ENCODE peak calls at places on chromosomes 1 and 21, in six cellular contexts. A, V, C, X, R and W are unnamed samples. For H3K36me3, the result is how much of the 10 kb centered on the place peaks cover.

GRCh38 chr1:201944639-201945038 is 1.7 kb downstream of the LMOD1 start:
- DNase-seq in A (no peak), V (no peak), C (no peak), X (no peak), R (no peak), W (no peak)

GRCh38 chr1:94418664-94419655 is 771 bp downstream of the ABCD3 start:
- DNase-seq in A (peak), V (no peak), C (peak), X (no peak), R (peak), W (peak)

GRCh38 chr1:32647308-32648134 is 2.8 kb downstream of the ZBTB8OS start:
- DNase-seq in A (no peak), V (no peak), C (no peak), X (no peak), R (no peak), W (no peak)

GRCh38 chr1:47725732-47726495 is 271.3 kb downstream of the TRABD2B start:
- DNase-seq in A (peak), V (peak), C (peak), X (no peak), R (peak), W (peak)

GRCh38 chr1:161081151-161081405 is 8.3 kb downstream of the NECTIN4 start:
- DNase-seq in A (no peak), V (no peak), C (no peak), X (no peak), R (no peak), W (no peak)

GRCh38 chr1:7247158-7247557 is 461.9 kb downstream of the CAMTA1 start:
- DNase-seq in A (no peak), V (no peak), C (no peak), X (no peak), R (no peak), W (no peak)

GRCh38 chr21:31696424-31696823 is 35.5 kb downstream of the SCAF4 start:
- DNase-seq in A (no peak), V (no peak), C (no peak), X (no peak), R (no peak), W (no peak)

GRCh38 chr1:181083842-181084605 is 4.5 kb upstream of the IER5 start:
- DNase-seq in A (peak), V (peak), C (peak), X (peak), R (no peak), W (peak)

GRCh38 chr1:174988539-174988938 is 11.2 kb upstream of the CACYBP start:
- DNase-seq in A (no peak), V (no peak), C (no peak), X (no peak), R (no peak), W (no peak)

GRCh38 chr1:7070389-7071029 is 285.3 kb downstream of the CAMTA1 start:
- DNase-seq in A (peak), V (peak), C (peak), X (peak), R (peak), W (peak)

GRCh38 chr21:44761011-44761729 is 40.5 kb downstream of the UBE2G2 start:
- DNase-seq in A (no peak), V (peak), C (peak), X (no peak), R (no peak), W (peak)

GRCh38 chr1:111656093-111657017 is 36.8 kb downstream of the RAP1A start:
- DNase-seq in A (peak), V (peak), C (peak), X (no peak), R (peak), W (peak)

GRCh38 chr1:67941746-67942145 is 108.5 kb upstream of the GNG12 start:
- DNase-seq in A (no peak), V (no peak), C (no peak), X (no peak), R (no peak), W (no peak)

GRCh38 chr1:21514245-21514644 is 5.0 kb downstream of the ALPL start:
- DNase-seq in A (no peak), V (no peak), C (no peak), X (peak), R (no peak), W (no peak)

GRCh38 chr1:21520899-21521716 is 11.9 kb downstream of the ALPL start:
- DNase-seq in A (no peak), V (peak), C (no peak), X (peak), R (peak), W (peak)

GRCh38 chr1:21517660-21518480 is 8.6 kb downstream of the ALPL start:
- DNase-seq in A (no peak), V (no peak), C (no peak), X (no peak), R (no peak), W (no peak)

GRCh38 chr1:21518774-21519455 is 9.7 kb downstream of the ALPL start:
- DNase-seq in A (no peak), V (peak), C (no peak), X (peak), R (no peak), W (no peak)

DNA sequence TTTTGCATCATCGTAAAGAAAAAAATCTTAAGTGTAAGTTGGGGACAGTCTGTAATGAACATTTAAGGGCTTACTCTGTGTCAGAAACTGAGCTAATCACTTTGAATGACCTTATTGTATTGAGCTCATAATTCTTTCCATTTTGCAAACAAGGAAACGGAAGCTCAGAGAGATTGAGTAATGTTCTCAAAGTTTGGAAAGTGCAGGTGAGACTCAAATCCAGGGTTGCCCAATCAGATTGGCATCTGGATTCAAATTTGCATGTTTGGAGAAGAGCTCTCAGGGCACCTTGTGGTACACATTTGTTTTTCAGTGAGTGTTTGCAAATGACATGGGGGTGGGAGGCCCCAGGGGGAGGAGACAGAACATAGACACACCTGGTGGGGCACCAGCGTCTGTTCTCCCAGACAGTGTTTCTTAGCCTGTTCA is 8.0 kb downstream of the ALPL start:
- DNase-seq in A (no peak), V (no peak), C (no peak), X (no peak), R (no peak), W (peak)
- H3K4me3 ChIP-seq in A (no peak), V (no peak), C (no peak), X (no peak), R (no peak), W (no peak)

GRCh38 chr1:1305300-1306069 is 2.2 kb downstream of the ACAP3 start:
- DNase-seq in A (peak), V (no peak), C (peak), X (peak), R (peak), W (peak)
- TF ChIP-seq CTCF in A (no peak), V (no peak), C (no peak), X (peak), R (no peak), W (peak)

GRCh38 chr1:218521414-218522169 is 176.5 kb downstream of the TGFB2 start:
- DNase-seq in A (peak), V (peak), C (peak), X (peak), R (no peak), W (peak)

GRCh38 chr1:218518341-218518740 is 173.2 kb downstream of the TGFB2 start:
- DNase-seq in A (no peak), V (no peak), C (no peak), X (no peak), R (no peak), W (no peak)

GRCh38 chr1:218516526-218516925 is 171.4 kb downstream of the TGFB2 start:
- DNase-seq in A (no peak), V (no peak), C (no peak), X (no peak), R (no peak), W (no peak)

GRCh38 chr1:218514694-218515093 is 169.6 kb downstream of the TGFB2 start:
- DNase-seq in A (no peak), V (no peak), C (no peak), X (no peak), R (no peak), W (no peak)

GRCh38 chr1:218517507-218517906 is 172.4 kb downstream of the TGFB2 start:
- DNase-seq in A (no peak), V (no peak), C (no peak), X (no peak), R (no peak), W (no peak)
- H3K36me3 ChIP-seq in A (under half), V (under half), C (under half), X (under half), R (under half), W (under half)

DNA sequence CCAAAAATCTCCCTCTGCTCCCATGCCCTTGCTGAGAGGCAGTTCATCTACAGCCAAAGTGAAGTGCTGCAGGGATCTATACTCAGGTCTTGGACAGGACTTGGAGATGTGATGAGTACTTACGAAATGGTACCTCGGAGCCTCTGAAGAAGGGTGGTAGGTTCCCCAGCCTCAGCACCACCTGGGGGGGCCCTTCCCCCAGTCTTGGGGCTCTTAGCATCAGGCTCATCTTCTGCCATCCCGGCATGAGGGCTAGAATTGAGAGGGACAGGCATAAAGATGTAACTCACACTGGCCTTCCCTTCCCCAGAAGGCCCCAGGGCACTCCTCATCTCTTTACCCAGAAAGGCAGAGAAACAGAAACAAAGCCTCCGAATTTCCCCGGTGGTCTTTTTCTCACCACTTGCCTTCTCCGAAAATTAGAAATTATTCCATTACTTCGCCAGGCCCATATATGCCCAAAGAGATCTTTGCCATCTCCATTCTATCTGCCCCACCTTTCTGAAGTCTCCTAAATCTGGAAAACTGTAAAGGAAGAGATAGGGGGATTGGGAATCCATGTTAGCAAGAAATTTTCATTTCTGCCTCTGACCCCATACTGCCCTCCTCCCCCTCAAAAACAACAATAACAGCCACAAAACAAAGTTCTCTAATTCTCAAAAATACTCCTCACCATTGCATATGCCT is 827 bp downstream of the RFX5 start:
- DNase-seq in A (no peak), V (no peak), C (no peak), X (peak), R (no peak), W (no peak)
- H3K4me3 ChIP-seq in A (peak), V (peak), C (peak), X (peak), R (peak), W (peak)

GRCh38 chr1:119373465-119373864 is 4.9 kb downstream of the HAO2 start:
- DNase-seq in A (no peak), V (peak), C (no peak), X (no peak), R (peak), W (peak)

GRCh38 chr1:119371800-119372199 is 3.2 kb downstream of the HAO2 start:
- DNase-seq in A (no peak), V (no peak), C (no peak), X (no peak), R (no peak), W (no peak)

GRCh38 chr1:119370748-119371147 is 2.2 kb downstream of the HAO2 start:
- DNase-seq in A (no peak), V (peak), C (no peak), X (no peak), R (no peak), W (no peak)

GRCh38 chr1:119374208-119374877 is 5.8 kb downstream of the HAO2 start:
- DNase-seq in A (no peak), V (no peak), C (no peak), X (no peak), R (peak), W (peak)

DNA sequence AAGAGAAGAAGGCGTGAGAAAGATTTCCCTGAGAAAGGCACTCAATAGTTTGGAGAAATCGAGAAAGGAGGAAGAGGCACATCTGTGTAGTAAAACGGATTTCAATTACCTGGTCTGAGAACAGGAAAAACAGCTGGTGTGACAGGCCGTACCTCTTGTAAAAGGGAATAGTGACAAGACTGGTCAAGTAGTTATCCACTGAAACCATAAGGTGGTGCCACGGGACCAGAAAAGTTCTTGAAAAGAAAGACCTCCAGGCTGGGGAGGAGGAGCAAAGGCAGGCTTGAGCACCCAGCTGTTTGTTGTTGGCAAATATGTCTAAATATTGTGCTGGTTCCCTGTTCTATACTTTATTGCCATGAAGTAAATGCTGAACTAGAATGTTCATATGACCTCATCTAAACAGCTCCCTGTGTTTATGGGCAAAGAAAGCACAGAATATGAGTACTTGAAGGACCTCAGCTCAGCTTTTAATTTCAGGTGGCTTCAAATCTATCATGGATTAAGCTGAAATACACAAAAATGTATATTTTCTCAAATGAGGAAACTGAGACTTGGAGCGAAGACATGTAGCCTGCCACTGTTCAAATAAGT is 4.0 kb downstream of the HAO2 start:
- DNase-seq in A (no peak), V (peak), C (peak), X (no peak), R (no peak), W (peak)
- TF ChIP-seq CTCF in A (no peak), V (peak), C (peak), X (peak), R (peak), W (peak)